ENCODE peak calls at places on chromosomes 13 and 19, in five cellular contexts. I is A673, S is keratinocyte, G is lung, Z is psoas muscle. Y is an unnamed sample.

GRCh38 chr19:34126966-34127365 is 45.3 kb upstream of the LSM14A start:
- DNase-seq in I (no peak), Z (no peak), G (no peak), S (no peak), Y (no peak)

GRCh38 chr19:54345938-54346386 is 7.0 kb upstream of the LILRA4 start:
- DNase-seq in Z (no peak), I (no peak), G (no peak), S (no peak), Y (no peak)

GRCh38 chr13:41802033-41802683 is 158.8 kb downstream of the VWA8 start:
- DNase-seq in Z (no peak), G (no peak), S (no peak), I (no peak), Y (no peak)

GRCh38 chr19:50515168-50515561 is 1.5 kb upstream of the ASPDH start:
- DNase-seq in S (no peak), I (no peak), G (no peak), Z (no peak), Y (no peak)

GRCh38 chr19:35717665-35718344 is at the start of gene KMT2B:
- DNase-seq in G (no peak), I (no peak), Z (peak), S (no peak), Y (no peak)

GRCh38 chr13:91058066-91058465 is 289.4 kb upstream of the MIR17HG start:
- DNase-seq in I (no peak), S (no peak), Z (no peak), G (no peak), Y (no peak)

GRCh38 chr19:23823952-23824389 is 65.3 kb upstream of the ZNF681 start:
- DNase-seq in Z (no peak), S (no peak), G (no peak), I (peak), Y (peak)

GRCh38 chr19:3459322-3459881 is 20.9 kb downstream of the SMIM24 start:
- DNase-seq in G (peak), I (no peak), Z (peak), S (no peak), Y (no peak)

GRCh38 chr13:43411741-43412140 is 375.0 kb downstream of the ENOX1 start:
- DNase-seq in G (no peak), S (no peak), I (no peak), Z (peak), Y (no peak)

GRCh38 chr19:38869160-38869835 is 8.8 kb downstream of the RINL start:
- DNase-seq in I (no peak), G (no peak), S (no peak), Z (no peak), Y (no peak)

GRCh38 chr19:19444694-19445155 is 39.2 kb downstream of the GATAD2A start:
- DNase-seq in I (no peak), Z (no peak), S (no peak), G (no peak), Y (no peak)

GRCh38 chr19:6032381-6032780 is 54.4 kb upstream of the RANBP3 start:
- DNase-seq in Z (no peak), G (no peak), I (no peak), S (no peak), Y (no peak)

GRCh38 chr19:54449701-54450069 is 686 bp downstream of the LENG8 start:
- DNase-seq in Z (no peak), G (no peak), S (no peak), I (no peak), Y (no peak)

GRCh38 chr19:45780448-45781281 is 1.6 kb downstream of the DMPK start:
- DNase-seq in S (no peak), Z (no peak), G (no peak), I (no peak), Y (no peak)

GRCh38 chr19:54473071-54473941 is at the start of gene CDC42EP5:
- DNase-seq in I (peak), Z (peak), S (no peak), G (no peak), Y (no peak)

GRCh38 chr13:90336507-90336906 is 1011.0 kb upstream of the MIR17HG start:
- DNase-seq in I (no peak), G (no peak), S (no peak), Z (no peak), Y (no peak)

GRCh38 chr19:7871530-7872305 is 2.5 kb downstream of the PRR36 start:
- DNase-seq in I (peak), G (peak), Z (peak), S (peak), Y (no peak)

GRCh38 chr19:14479985-14480694 is 5.0 kb upstream of the PTGER1 start:
- DNase-seq in Z (no peak), I (peak), S (no peak), G (no peak), Y (no peak)

GRCh38 chr19:19600793-19601346 is 17.6 kb downstream of the PBX4 start:
- DNase-seq in G (no peak), I (no peak), Z (no peak), S (no peak), Y (no peak)

GRCh38 chr13:25872871-25873607 is 178.8 kb downstream of the SHISA2 start:
- DNase-seq in S (no peak), Z (peak), I (no peak), G (no peak), Y (no peak)

GRCh38 chr13:25253702-25254101 is 33.6 kb downstream of the MTMR6 start:
- DNase-seq in I (no peak), Z (no peak), G (no peak), S (no peak), Y (no peak)

GRCh38 chr19:5695649-5696195 is 5.6 kb downstream of the RPL36 start:
- DNase-seq in S (no peak), I (no peak), Z (no peak), G (no peak), Y (no peak)

GRCh38 chr19:15015946-15016542 is 33.2 kb upstream of the CASP14 start:
- DNase-seq in Z (no peak), I (peak), G (no peak), S (no peak), Y (no peak)

GRCh38 chr19:15120135-15121026 is 13.2 kb downstream of the SYDE1 start:
- DNase-seq in S (no peak), I (no peak), G (no peak), Z (no peak), Y (no peak)

GRCh38 chr19:56692496-56692895 is 20.9 kb upstream of the ZNF835 start:
- DNase-seq in I (peak), S (no peak), Z (no peak), G (no peak), Y (no peak)

GRCh38 chr19:4839192-4839591 is 7.7 kb upstream of the TICAM1 start:
- DNase-seq in Z (no peak), S (no peak), G (no peak), I (no peak), Y (no peak)

GRCh38 chr19:38298841-38299680 is 5.0 kb upstream of the C19orf33 start:
- DNase-seq in S (no peak), I (no peak), Z (no peak), G (no peak), Y (no peak)

GRCh38 chr13:109336730-109337129 is 449.7 kb downstream of the IRS2 start:
- DNase-seq in I (no peak), G (no peak), S (no peak), Z (no peak), Y (no peak)

GRCh38 chr13:99970761-99971575 is 599 bp downstream of the ZIC5 start:
- DNase-seq in G (no peak), Z (no peak), I (peak), S (no peak), Y (no peak)

GRCh38 chr13:110400786-110401533 is 93.9 kb downstream of the COL4A2 start:
- DNase-seq in G (no peak), Z (no peak), S (no peak), I (no peak), Y (no peak)

GRCh38 chr13:99617474-99618255 is 116.4 kb downstream of the TM9SF2 start:
- DNase-seq in I (peak), Z (no peak), G (no peak), S (no peak), Y (no peak)

GRCh38 chr13:25886438-25887214 is 165.2 kb downstream of the SHISA2 start:
- DNase-seq in I (peak), S (peak), G (no peak), Z (no peak), Y (peak)

GRCh38 chr13:58838615-58839014 is 1207.1 kb downstream of the PCDH17 start:
- DNase-seq in G (no peak), Z (no peak), S (no peak), I (no peak), Y (no peak)

GRCh38 chr13:89920461-89920860 is 1427.0 kb upstream of the MIR17HG start:
- DNase-seq in S (no peak), G (no peak), Z (no peak), I (no peak), Y (no peak)

GRCh38 chr19:16921766-16922591 is 33.2 kb downstream of the F2RL3 start:
- DNase-seq in Z (peak), I (no peak), G (no peak), S (no peak), Y (no peak)

GRCh38 chr13:43572601-43573360 is 214.0 kb downstream of the ENOX1 start:
- DNase-seq in I (peak), S (peak), G (no peak), Z (no peak), Y (peak)

GRCh38 chr19:53311044-53311443 is 22.5 kb upstream of the ZNF845 start:
- DNase-seq in Z (no peak), I (no peak), S (no peak), G (no peak), Y (no peak)

GRCh38 chr19:3523361-3524074 is 15.5 kb upstream of the TEKTIP1 start:
- DNase-seq in G (no peak), I (no peak), Z (no peak), S (no peak), Y (no peak)

GRCh38 chr19:13356686-13357280 is 149.5 kb downstream of the CACNA1A start:
- DNase-seq in S (no peak), Z (no peak), I (no peak), G (no peak), Y (no peak)
- H3K27ac ChIP-seq in S (no peak), Z (no peak), I (no peak), G (no peak), Y (no peak)

GRCh38 chr13:80359459-80360297 is 18.8 kb upstream of the SPRY2 start:
- DNase-seq in I (peak), G (no peak), S (no peak), Z (no peak), Y (no peak)
- H3K27ac ChIP-seq in I (no peak), G (no peak), S (no peak), Z (no peak), Y (no peak)

GRCh38 chr19:48419158-48419920 is 25.9 kb downstream of the GRIN2D start:
- DNase-seq in I (peak), S (no peak), Z (peak), G (no peak), Y (no peak)
- H3K27ac ChIP-seq in I (no peak), S (no peak), Z (no peak), G (no peak), Y (no peak)

GRCh38 chr13:45356966-45357689 is 16.1 kb upstream of the TPT1 start:
- DNase-seq in S (no peak), Z (no peak), G (no peak), I (no peak), Y (no peak)
- H3K27ac ChIP-seq in S (no peak), Z (no peak), G (no peak), I (no peak), Y (no peak)

GRCh38 chr13:113164492-113164891 is 6.0 kb downstream of the PROZ start:
- DNase-seq in G (no peak), S (no peak), I (no peak), Z (no peak), Y (no peak)
- H3K27ac ChIP-seq in G (no peak), S (no peak), I (no peak), Z (no peak), Y (no peak)

GRCh38 chr13:97241761-97242160 is 19.6 kb downstream of the MBNL2 start:
- DNase-seq in I (peak), S (no peak), Z (no peak), G (no peak), Y (no peak)
- H3K27ac ChIP-seq in I (no peak), S (no peak), Z (peak), G (peak), Y (no peak)

Y was measured in epithelial cell of prostate.